ENCODE peak calls at places on chromosomes 1 and 21, in seven cellular contexts. J, H, B, D, Y, A and F are unnamed samples. For H3K9me3, the result is how much of the 10 kb centered on the place peaks cover.

GRCh38 chr1:51936531-51936930 is 54.0 kb downstream of the RAB3B start:
- DNase-seq in J (no peak), H (no peak), B (no peak), D (no peak), Y (no peak), A (no peak), F (no peak)

GRCh38 chr1:153174624-153175023 is 23.9 kb upstream of the SPRR2G start:
- DNase-seq in J (no peak), H (no peak), B (no peak), D (no peak), Y (no peak), A (no peak), F (no peak)

GRCh38 chr1:230787471-230787870 is 40.3 kb downstream of the CAPN9 start:
- DNase-seq in J (no peak), H (no peak), B (no peak), D (no peak), Y (peak), A (no peak), F (no peak)

GRCh38 chr1:244322791-244323521 is 128.8 kb downstream of the ADSS2 start:
- DNase-seq in J (peak), H (peak), B (no peak), D (peak), Y (peak), A (no peak), F (no peak)

GRCh38 chr1:57867001-57867400 is 443.1 kb upstream of the DAB1 start:
- DNase-seq in J (no peak), H (no peak), B (no peak), D (no peak), Y (no peak), A (no peak), F (no peak)

GRCh38 chr1:174912243-174912642 is 87.5 kb upstream of the CACYBP start:
- DNase-seq in J (no peak), H (no peak), B (no peak), D (no peak), Y (no peak), A (no peak), F (no peak)

GRCh38 chr1:218553197-218553596 is 208.1 kb downstream of the TGFB2 start:
- DNase-seq in J (no peak), H (no peak), B (no peak), D (no peak), Y (peak), A (no peak), F (no peak)

GRCh38 chr1:115671176-115672062 is 29.6 kb downstream of the VANGL1 start:
- DNase-seq in J (no peak), H (no peak), B (no peak), D (no peak), Y (no peak), A (no peak), F (no peak)

GRCh38 chr1:111880866-111881837 is 108.3 kb downstream of the KCND3 start:
- DNase-seq in J (no peak), H (no peak), B (no peak), D (no peak), Y (no peak), A (peak), F (no peak)

GRCh38 chr1:87513270-87513669 is 184.6 kb downstream of the LMO4 start:
- DNase-seq in J (no peak), H (no peak), B (no peak), D (no peak), Y (no peak), A (no peak), F (no peak)

GRCh38 chr1:164912290-164912689 is 353.3 kb downstream of the PBX1 start:
- DNase-seq in J (no peak), H (no peak), B (no peak), D (no peak), Y (peak), A (no peak), F (no peak)

GRCh38 chr1:164914208-164914607 is 355.2 kb downstream of the PBX1 start:
- DNase-seq in J (no peak), H (no peak), B (no peak), D (no peak), Y (no peak), A (no peak), F (no peak)
- TF ChIP-seq CTCF in J (no peak), H (peak), B (peak), D (no peak), Y (peak), A (peak), F (no peak)

DNA sequence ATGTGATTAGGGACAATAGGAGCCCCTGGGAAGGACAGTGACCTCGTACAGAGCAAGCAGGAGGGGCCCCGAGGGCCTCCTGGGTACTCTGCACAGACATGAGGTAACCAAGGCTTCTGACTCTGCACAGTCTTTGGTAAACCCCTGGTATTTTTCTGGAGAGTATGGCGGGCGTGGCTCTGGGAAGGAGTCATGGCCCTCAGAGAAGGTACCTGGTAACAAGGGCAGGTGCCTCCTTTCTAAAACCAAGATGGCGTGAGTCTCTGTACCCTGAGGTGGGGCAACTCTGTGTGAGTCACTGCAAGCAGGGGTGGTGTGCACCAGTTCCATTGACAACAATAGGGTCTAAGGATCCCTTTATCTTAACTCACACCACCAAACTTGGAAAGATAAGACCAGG is 39.9 kb upstream of the SLC19A1 start:
- DNase-seq in J (no peak), H (no peak), B (peak), D (no peak), Y (peak), A (no peak), F (no peak)
- H3K9me3 ChIP-seq in J (under half), H (under half), B (under half), D (under half), Y (under half), A (under half), F (under half)

DNA sequence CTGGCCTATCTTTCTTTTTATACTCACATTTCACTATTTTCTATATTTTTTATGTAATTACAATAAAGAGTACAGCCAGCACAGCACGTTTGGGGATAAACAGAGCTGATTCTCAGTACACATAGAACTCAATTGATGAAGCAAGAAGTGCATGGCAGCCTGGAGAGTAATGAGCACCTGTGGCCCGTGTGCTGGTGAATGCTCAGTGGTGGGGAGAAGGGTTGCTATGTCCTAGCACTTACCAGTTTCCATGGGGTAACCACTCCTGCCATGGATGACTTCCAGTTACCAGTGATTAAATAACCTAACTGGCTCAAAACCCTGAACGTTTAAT is 332.0 kb downstream of the CAMTA1 start:
- DNase-seq in J (no peak), H (no peak), B (no peak), D (no peak), Y (no peak), A (no peak), F (no peak)
- TF ChIP-seq CTCF in J (no peak), H (no peak), B (no peak), D (no peak), Y (peak), A (peak), F (no peak)

GRCh38 chr1:3029991-3030662 is 8.9 kb downstream of the ACTRT2 start:
- DNase-seq in J (no peak), H (no peak), B (peak), D (no peak), Y (peak), A (peak), F (no peak)
- H3K9me3 ChIP-seq in J (under half), H (under half), B (under half), D (under half), Y (under half), A (under half), F (under half)

DNA sequence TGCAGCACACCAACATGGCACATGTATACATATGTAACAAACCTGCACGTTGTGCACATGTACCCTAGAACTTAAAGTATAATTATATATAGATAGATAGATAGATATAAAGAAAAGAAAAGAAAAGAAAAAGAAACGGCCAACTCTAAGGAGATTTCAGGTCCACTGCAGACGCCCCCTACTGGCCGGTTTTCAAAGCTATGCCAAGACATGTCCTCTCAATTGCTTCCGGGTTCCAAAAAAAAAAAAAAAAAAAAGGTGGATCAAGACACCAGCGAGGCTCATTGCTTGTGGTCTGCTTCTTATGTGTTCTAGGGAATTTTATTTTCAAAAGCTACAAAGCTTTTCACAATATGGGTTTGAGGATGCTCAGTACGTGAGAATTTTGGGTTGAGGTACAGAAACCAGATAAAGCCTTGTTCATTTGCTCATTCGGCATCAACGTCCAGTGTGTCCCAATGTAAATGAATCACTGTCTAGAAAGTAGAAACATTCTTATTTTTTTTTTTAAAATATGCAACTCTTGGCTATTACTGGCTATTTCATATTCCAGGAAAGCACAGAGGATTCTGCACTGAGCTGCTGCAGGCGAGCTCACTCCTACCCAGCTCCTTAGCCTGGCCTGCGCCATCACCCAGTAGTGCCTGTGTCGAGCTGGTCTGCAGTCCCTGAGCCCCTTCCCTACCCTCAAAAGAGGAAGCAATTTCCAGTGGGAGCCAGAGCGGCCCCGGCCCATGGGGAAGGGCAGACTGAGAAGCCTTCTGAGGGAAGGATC is 643.0 kb downstream of the KIF26B start:
- DNase-seq in J (no peak), H (no peak), B (no peak), D (no peak), Y (peak), A (no peak), F (no peak)
- TF ChIP-seq CTCF in J (no peak), H (no peak), B (no peak), D (peak), Y (peak), A (no peak), F (no peak)

GRCh38 chr1:67691712-67692111 is 6.7 kb downstream of the GADD45A start:
- DNase-seq in J (no peak), H (no peak), B (no peak), D (no peak), Y (no peak), A (no peak), F (no peak)

GRCh38 chr1:67700220-67700619 is 15.2 kb downstream of the GADD45A start:
- DNase-seq in J (no peak), H (no peak), B (no peak), D (no peak), Y (no peak), A (no peak), F (no peak)

GRCh38 chr1:67696708-67697107 is 11.7 kb downstream of the GADD45A start:
- DNase-seq in J (no peak), H (no peak), B (no peak), D (no peak), Y (no peak), A (no peak), F (no peak)

GRCh38 chr1:67700692-67701410 is 15.8 kb downstream of the GADD45A start:
- DNase-seq in J (no peak), H (no peak), B (no peak), D (no peak), Y (peak), A (no peak), F (no peak)

GRCh38 chr1:67695963-67696362 is 11.0 kb downstream of the GADD45A start:
- DNase-seq in J (no peak), H (no peak), B (no peak), D (no peak), Y (no peak), A (no peak), F (no peak)
- H3K9me3 ChIP-seq in J (under half), H (under half), B (under half), D (under half), Y (under half), A (under half), F (under half)

DNA sequence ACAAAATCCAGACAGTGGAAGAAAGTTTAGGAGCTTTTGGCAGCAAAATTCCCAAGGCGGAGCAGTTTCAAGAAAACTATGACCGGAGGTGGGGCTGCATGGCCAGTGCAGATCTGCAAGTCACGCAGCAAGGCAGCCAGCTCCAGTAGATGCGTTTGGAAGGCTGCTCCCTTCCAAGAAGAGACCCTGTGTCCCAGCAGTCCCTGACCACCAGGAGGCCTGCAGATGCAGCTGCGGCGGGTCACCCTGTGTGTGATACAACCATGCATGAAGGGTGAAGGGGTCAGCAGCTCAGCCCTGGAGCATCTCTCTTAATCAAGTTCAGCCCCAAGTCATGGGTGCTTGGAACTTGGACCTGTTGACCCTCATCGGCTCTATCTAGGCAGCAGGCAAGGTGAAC is 29.3 kb downstream of the GPR157 start:
- DNase-seq in J (no peak), H (no peak), B (peak), D (no peak), Y (no peak), A (no peak), F (no peak)
- TF ChIP-seq CTCF in J (no peak), H (no peak), B (no peak), D (no peak), Y (peak), A (no peak), F (no peak)

GRCh38 chr21:19692231-19692630 is 1288.6 kb upstream of the TMPRSS15 start:
- DNase-seq in J (no peak), H (no peak), B (no peak), D (no peak), Y (no peak), A (no peak), F (no peak)
- H3K9me3 ChIP-seq in J (under half), H (under half), B (under half), D (under half), Y (under half), A (under half), F (under half)

GRCh38 chr1:41024953-41025352 is 3.4 kb upstream of the SLFNL1 start:
- DNase-seq in J (no peak), H (no peak), B (no peak), D (no peak), Y (peak), A (no peak), F (no peak)

GRCh38 chr1:41025979-41026819 is 4.7 kb upstream of the SLFNL1 start:
- DNase-seq in J (no peak), H (no peak), B (no peak), D (no peak), Y (no peak), A (no peak), F (no peak)

GRCh38 chr1:41021526-41022308 is at the start of gene SLFNL1:
- DNase-seq in J (no peak), H (no peak), B (no peak), D (no peak), Y (peak), A (no peak), F (no peak)

GRCh38 chr1:41022424-41022823 is 899 bp upstream of the SLFNL1 start:
- DNase-seq in J (no peak), H (no peak), B (no peak), D (no peak), Y (no peak), A (no peak), F (no peak)

DNA sequence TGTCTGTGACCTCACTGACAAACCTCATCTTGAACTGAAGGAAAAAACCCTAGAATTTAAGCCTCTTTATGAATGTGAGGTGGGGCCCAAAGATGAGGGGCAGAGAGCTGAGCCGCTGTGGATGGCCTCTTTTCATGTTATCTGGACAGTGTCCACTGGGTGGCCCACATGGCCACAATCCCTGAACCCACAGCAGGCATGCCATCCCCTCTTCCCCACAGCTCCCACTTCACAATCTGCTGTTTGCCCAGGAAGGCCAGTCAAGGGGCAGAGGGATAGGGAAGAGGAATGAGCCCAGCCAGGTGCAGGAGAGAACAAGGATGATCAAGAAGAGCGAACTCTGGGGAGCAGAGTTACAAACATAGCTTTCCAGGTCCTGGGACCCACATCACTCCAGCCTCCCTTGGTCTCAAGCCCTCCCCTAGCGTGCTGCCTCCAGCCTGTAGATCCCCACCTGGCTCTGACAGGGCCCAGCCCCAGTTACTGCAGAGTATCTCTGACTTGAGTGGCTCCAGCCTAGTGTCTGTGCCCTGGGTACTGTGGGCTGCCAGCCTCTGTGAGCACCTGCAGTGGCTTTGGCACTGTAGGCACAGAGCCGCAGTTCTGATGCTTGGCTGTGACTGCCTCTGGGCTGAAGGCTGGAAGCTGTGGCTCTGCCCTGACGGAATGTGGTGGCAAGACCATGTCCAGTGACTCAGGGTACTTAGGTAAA is 1.9 kb upstream of the SLFNL1 start:
- DNase-seq in J (no peak), H (no peak), B (no peak), D (no peak), Y (peak), A (no peak), F (no peak)
- TF ChIP-seq CTCF in J (no peak), H (no peak), B (no peak), D (no peak), Y (peak), A (no peak), F (no peak)